ENCODE peak calls at places on chromosomes 13 and 19, in seven cellular contexts. One of them, this sample, is unnamed.

GRCh38 chr19:16446108-16447014 is 25.4 kb downstream of the EPS15L1 start:
- DNase-seq in fibroblast of lung: no peak
- DNase-seq in HepG2: no peak
- DNase-seq in MM.1S: no peak
- DNase-seq in HCT116: no peak
- DNase-seq in astrocyte: no peak
- DNase-seq in neural progenitor cell: no peak
- DNase-seq in this sample: no peak

GRCh38 chr19:1844536-1845515 is 3.5 kb downstream of the REXO1 start:
- DNase-seq in HepG2: no peak
- DNase-seq in neural progenitor cell: no peak
- DNase-seq in astrocyte: no peak
- DNase-seq in MM.1S: no peak
- DNase-seq in HCT116: no peak
- DNase-seq in fibroblast of lung: no peak
- DNase-seq in this sample: no peak

GRCh38 chr13:26498524-26499208 is 58.8 kb upstream of the WASF3 start:
- DNase-seq in HCT116: no peak
- DNase-seq in neural progenitor cell: no peak
- DNase-seq in MM.1S: no peak
- DNase-seq in HepG2: no peak
- DNase-seq in fibroblast of lung: peak; percentile 44
- DNase-seq in astrocyte: peak; percentile 22
- DNase-seq in this sample: no peak

GRCh38 chr13:46165485-46166220 is 16.3 kb downstream of the LCP1 start:
- DNase-seq in HepG2: no peak
- DNase-seq in MM.1S: peak; percentile 67
- DNase-seq in fibroblast of lung: peak; percentile 60
- DNase-seq in HCT116: no peak
- DNase-seq in neural progenitor cell: no peak
- DNase-seq in astrocyte: peak; percentile 46
- DNase-seq in this sample: no peak

GRCh38 chr19:48470281-48470680 is 1.1 kb downstream of the CYTH2 start:
- DNase-seq in neural progenitor cell: no peak
- DNase-seq in HepG2: no peak
- DNase-seq in fibroblast of lung: no peak
- DNase-seq in HCT116: no peak
- DNase-seq in astrocyte: no peak
- DNase-seq in MM.1S: no peak
- DNase-seq in this sample: no peak

GRCh38 chr19:49362926-49363264 is 679 bp upstream of the TEAD2 start:
- DNase-seq in astrocyte: peak; percentile 47
- DNase-seq in neural progenitor cell: no peak
- DNase-seq in fibroblast of lung: peak; percentile 61
- DNase-seq in MM.1S: no peak
- DNase-seq in HCT116: no peak
- DNase-seq in HepG2: peak; percentile 24
- DNase-seq in this sample: peak; percentile 65

GRCh38 chr13:46526763-46527162 is 26.2 kb upstream of the LRCH1 start:
- DNase-seq in fibroblast of lung: no peak
- DNase-seq in neural progenitor cell: no peak
- DNase-seq in astrocyte: no peak
- DNase-seq in HCT116: no peak
- DNase-seq in MM.1S: no peak
- DNase-seq in HepG2: no peak
- DNase-seq in this sample: no peak

GRCh38 chr19:29812080-29812880 is 489 bp downstream of the CCNE1 start:
- DNase-seq in fibroblast of lung: no peak
- DNase-seq in MM.1S: peak; percentile 11
- DNase-seq in astrocyte: no peak
- DNase-seq in HCT116: no peak
- DNase-seq in neural progenitor cell: peak; percentile 53
- DNase-seq in HepG2: no peak
- DNase-seq in this sample: peak; percentile 49

GRCh38 chr19:46616631-46617322 is 8.1 kb downstream of the PTGIR start:
- DNase-seq in HCT116: peak; percentile 49
- DNase-seq in HepG2: peak; percentile 50
- DNase-seq in astrocyte: peak; percentile 68
- DNase-seq in neural progenitor cell: peak; percentile 83
- DNase-seq in fibroblast of lung: peak; percentile 80
- DNase-seq in MM.1S: no peak
- DNase-seq in this sample: peak; percentile 83

GRCh38 chr13:99356216-99357089 is 49.3 kb upstream of the GPR183 start:
- DNase-seq in HCT116: no peak
- DNase-seq in astrocyte: peak; percentile 91
- DNase-seq in HepG2: no peak
- DNase-seq in fibroblast of lung: peak; percentile 92
- DNase-seq in neural progenitor cell: no peak
- DNase-seq in MM.1S: peak; percentile 87
- DNase-seq in this sample: no peak

GRCh38 chr19:1106841-1107654 is 3.3 kb downstream of the GPX4 start:
- DNase-seq in astrocyte: peak; percentile 46
- DNase-seq in HCT116: no peak
- DNase-seq in HepG2: peak; percentile 20
- DNase-seq in MM.1S: no peak
- DNase-seq in fibroblast of lung: peak; percentile 54
- DNase-seq in neural progenitor cell: no peak
- DNase-seq in this sample: peak; percentile 64

GRCh38 chr13:93535256-93535655 is 308.6 kb downstream of the GPC6 start:
- DNase-seq in HCT116: no peak
- DNase-seq in fibroblast of lung: peak; percentile 76
- DNase-seq in astrocyte: peak; percentile 70
- DNase-seq in neural progenitor cell: no peak
- DNase-seq in MM.1S: no peak
- DNase-seq in HepG2: peak; percentile 9
- DNase-seq in this sample: no peak

GRCh38 chr19:31223805-31224534 is 125.3 kb downstream of the TSHZ3 start:
- DNase-seq in fibroblast of lung: peak; percentile 92
- DNase-seq in MM.1S: no peak
- DNase-seq in HCT116: no peak
- DNase-seq in astrocyte: peak; percentile 92
- DNase-seq in HepG2: no peak
- DNase-seq in neural progenitor cell: no peak
- DNase-seq in this sample: peak; percentile 8

GRCh38 chr13:23695711-23696512 is 125.7 kb downstream of the TNFRSF19 start:
- DNase-seq in fibroblast of lung: no peak
- DNase-seq in astrocyte: no peak
- DNase-seq in neural progenitor cell: no peak
- DNase-seq in HCT116: no peak
- DNase-seq in MM.1S: no peak
- DNase-seq in HepG2: no peak
- DNase-seq in this sample: no peak

DNA sequence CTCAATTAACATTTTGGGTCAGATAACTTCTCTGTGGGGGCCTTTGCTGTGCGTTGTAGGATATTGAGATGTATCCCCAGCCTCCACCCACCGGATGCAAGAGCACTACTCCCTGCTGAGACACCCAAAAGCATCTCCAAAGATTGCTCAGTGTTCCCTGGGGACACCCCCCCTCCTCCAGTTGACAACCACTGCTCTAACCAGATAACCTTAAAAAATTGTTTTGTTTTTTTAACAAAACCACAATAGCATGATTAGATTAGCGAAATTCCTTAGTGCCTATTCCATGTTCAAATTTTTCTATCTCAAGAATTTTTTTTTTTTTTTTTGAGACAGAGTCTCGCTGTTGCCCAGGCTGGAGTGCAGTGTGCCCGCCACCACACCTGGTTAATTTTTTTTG is 2.6 kb upstream of the EPN1 start:
- DNase-seq in astrocyte: no peak
- DNase-seq in fibroblast of lung: peak; percentile 30
- DNase-seq in HepG2: no peak
- DNase-seq in HCT116: no peak
- DNase-seq in neural progenitor cell: no peak
- DNase-seq in MM.1S: no peak
- DNase-seq in this sample: no peak
- H3K27ac ChIP-seq in astrocyte: no peak overlapping the region
- H3K27ac ChIP-seq in fibroblast of lung: no peak overlapping the region
- H3K27ac ChIP-seq in HepG2: no peak overlapping the region
- H3K27ac ChIP-seq in HCT116: no peak overlapping the region
- H3K27ac ChIP-seq in neural progenitor cell: no peak overlapping the region
- H3K27ac ChIP-seq in MM.1S: no peak overlapping the region
- H3K27ac ChIP-seq in this sample: no peak overlapping the region

GRCh38 chr13:91172160-91172559 is 175.3 kb upstream of the MIR17HG start:
- DNase-seq in HepG2: no peak
- DNase-seq in MM.1S: no peak
- DNase-seq in HCT116: no peak
- DNase-seq in neural progenitor cell: no peak
- DNase-seq in fibroblast of lung: no peak
- DNase-seq in astrocyte: no peak
- DNase-seq in this sample: no peak

GRCh38 chr13:91169641-91170040 is 177.8 kb upstream of the MIR17HG start:
- DNase-seq in MM.1S: no peak
- DNase-seq in neural progenitor cell: peak; percentile 40
- DNase-seq in astrocyte: no peak
- DNase-seq in HCT116: no peak
- DNase-seq in HepG2: no peak
- DNase-seq in fibroblast of lung: no peak
- DNase-seq in this sample: no peak

GRCh38 chr13:91174886-91175501 is 172.5 kb upstream of the MIR17HG start:
- DNase-seq in neural progenitor cell: no peak
- DNase-seq in MM.1S: no peak
- DNase-seq in fibroblast of lung: peak; percentile 12
- DNase-seq in HCT116: no peak
- DNase-seq in HepG2: no peak
- DNase-seq in astrocyte: no peak
- DNase-seq in this sample: no peak
- TF ChIP-seq EZH2 in neural progenitor cell: no peak
- TF ChIP-seq EZH2 in MM.1S: no peak
- TF ChIP-seq EZH2 in fibroblast of lung: no peak
- TF ChIP-seq EZH2 in HCT116: no peak
- TF ChIP-seq EZH2 in HepG2: no peak
- TF ChIP-seq EZH2 in astrocyte: no peak
- TF ChIP-seq EZH2 in this sample: no peak

GRCh38 chr13:106182404-106182803 is 353.1 kb downstream of the EFNB2 start:
- DNase-seq in astrocyte: peak; percentile 94
- DNase-seq in MM.1S: no peak
- DNase-seq in HepG2: no peak
- DNase-seq in fibroblast of lung: peak; percentile 96
- DNase-seq in HCT116: peak; percentile 35
- DNase-seq in neural progenitor cell: no peak
- DNase-seq in this sample: no peak
- H2AFZ ChIP-seq in astrocyte: peak overlapping the region; percentile 53
- H2AFZ ChIP-seq in MM.1S: no peak overlapping the region
- H2AFZ ChIP-seq in HepG2: no peak overlapping the region
- H2AFZ ChIP-seq in fibroblast of lung: peak overlapping the region; percentile 27
- H2AFZ ChIP-seq in HCT116: peak overlapping the region; percentile 51
- H2AFZ ChIP-seq in neural progenitor cell: no peak overlapping the region
- H2AFZ ChIP-seq in this sample: no peak overlapping the region

DNA sequence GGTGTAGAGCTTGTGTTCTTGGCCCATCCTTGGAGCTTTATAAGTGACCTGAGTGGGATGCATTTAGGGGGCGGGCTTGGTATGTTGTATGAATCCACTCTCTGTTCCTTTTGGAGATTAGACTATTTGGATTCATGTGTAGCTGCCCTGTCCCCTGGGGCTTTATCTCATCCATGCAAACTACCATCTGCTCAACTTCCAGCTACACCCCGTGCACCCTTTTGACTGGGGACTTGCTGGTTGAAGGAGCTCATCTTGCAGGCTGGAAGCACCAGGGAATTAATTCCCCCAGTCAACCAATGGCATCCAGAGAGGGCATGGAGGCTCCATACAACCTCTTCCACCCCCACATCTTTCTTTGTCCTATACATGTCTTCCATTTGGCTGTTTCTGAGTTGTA is 6.1 kb downstream of the CLEC4M start:
- DNase-seq in fibroblast of lung: no peak
- DNase-seq in MM.1S: no peak
- DNase-seq in astrocyte: no peak
- DNase-seq in HepG2: no peak
- DNase-seq in neural progenitor cell: no peak
- DNase-seq in HCT116: no peak
- DNase-seq in this sample: no peak
- H3K27ac ChIP-seq in fibroblast of lung: no peak overlapping the region
- H3K27ac ChIP-seq in MM.1S: no peak overlapping the region
- H3K27ac ChIP-seq in astrocyte: no peak overlapping the region
- H3K27ac ChIP-seq in HepG2: no peak overlapping the region
- H3K27ac ChIP-seq in neural progenitor cell: no peak overlapping the region
- H3K27ac ChIP-seq in HCT116: no peak overlapping the region
- H3K27ac ChIP-seq in this sample: no peak overlapping the region

DNA sequence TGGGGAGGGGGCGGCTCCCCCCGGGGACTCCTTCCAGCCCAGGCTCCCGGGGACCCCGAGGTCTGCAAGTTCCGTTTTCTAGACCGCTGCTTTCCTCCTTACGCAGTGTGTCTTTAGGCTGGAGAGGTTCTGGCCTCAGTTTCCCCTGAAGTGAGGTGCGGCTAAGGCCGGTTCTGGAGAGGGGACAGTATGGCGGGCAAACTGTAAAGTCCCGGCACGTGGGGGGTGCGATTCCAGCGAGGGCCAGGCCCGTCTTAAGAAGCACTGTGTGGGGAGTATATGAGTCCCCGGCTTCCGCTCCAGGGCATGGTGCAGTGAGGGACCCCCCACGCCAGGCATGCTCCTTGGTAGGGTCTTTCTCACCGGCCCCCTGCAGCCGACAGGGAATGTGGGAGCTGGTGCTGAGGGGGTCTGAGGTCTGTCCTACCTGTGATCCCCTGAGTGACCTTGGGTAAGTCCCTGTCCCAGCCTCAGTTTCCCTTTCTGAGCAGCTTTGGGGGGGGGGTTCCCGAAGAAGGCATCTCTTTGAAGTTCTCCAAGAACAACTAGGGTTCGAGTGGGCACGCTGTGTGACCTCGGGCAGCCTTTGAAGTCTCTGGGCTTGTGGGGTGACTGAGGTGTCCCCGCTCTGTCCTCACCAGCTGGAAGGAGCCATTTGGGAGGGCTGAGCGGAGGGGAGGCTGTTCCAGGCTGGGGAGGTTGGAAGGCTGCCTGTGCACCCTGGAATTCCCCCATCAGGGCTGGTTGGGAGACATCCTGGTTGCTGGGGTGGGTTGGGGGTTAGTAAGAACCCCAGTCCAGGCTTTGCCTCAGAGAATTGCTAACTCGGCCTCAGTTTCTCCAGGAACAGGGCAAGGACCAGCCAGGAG is 1.4 kb downstream of the NFIC start:
- DNase-seq in MM.1S: no peak
- DNase-seq in astrocyte: no peak
- DNase-seq in neural progenitor cell: no peak
- DNase-seq in HepG2: no peak
- DNase-seq in HCT116: no peak
- DNase-seq in fibroblast of lung: no peak
- DNase-seq in this sample: no peak
- TF ChIP-seq EZH2 in MM.1S: no peak
- TF ChIP-seq EZH2 in astrocyte: no peak
- TF ChIP-seq EZH2 in neural progenitor cell: peak; percentile 19
- TF ChIP-seq EZH2 in HepG2: no peak
- TF ChIP-seq EZH2 in HCT116: no peak
- TF ChIP-seq EZH2 in fibroblast of lung: no peak
- TF ChIP-seq EZH2 in this sample: peak; percentile 7

GRCh38 chr19:41927810-41928192 is 448 bp downstream of the ERFL start:
- DNase-seq in neural progenitor cell: peak; percentile 64
- DNase-seq in astrocyte: no peak
- DNase-seq in HepG2: no peak
- DNase-seq in MM.1S: no peak
- DNase-seq in HCT116: no peak
- DNase-seq in fibroblast of lung: no peak
- DNase-seq in this sample: no peak
- H2AFZ ChIP-seq in neural progenitor cell: peak overlapping the region; percentile 58
- H2AFZ ChIP-seq in astrocyte: peak overlapping the region; percentile 69
- H2AFZ ChIP-seq in HepG2: no peak overlapping the region
- H2AFZ ChIP-seq in MM.1S: no peak overlapping the region
- H2AFZ ChIP-seq in HCT116: peak overlapping the region; percentile 35
- H2AFZ ChIP-seq in fibroblast of lung: no peak overlapping the region
- H2AFZ ChIP-seq in this sample: peak overlapping the region; percentile 66

GRCh38 chr19:50723069-50723468 is at the start of gene CLEC11A:
- DNase-seq in fibroblast of lung: no peak
- DNase-seq in MM.1S: no peak
- DNase-seq in HCT116: no peak
- DNase-seq in astrocyte: no peak
- DNase-seq in neural progenitor cell: no peak
- DNase-seq in HepG2: no peak
- DNase-seq in this sample: peak; percentile 48
- H3K27ac ChIP-seq in fibroblast of lung: peak within 1 kb of the TSS; percentile 77
- H3K27ac ChIP-seq in MM.1S: no peak within 1 kb of the TSS
- H3K27ac ChIP-seq in HCT116: peak within 1 kb of the TSS; percentile 71
- H3K27ac ChIP-seq in astrocyte: no peak within 1 kb of the TSS
- H3K27ac ChIP-seq in neural progenitor cell: no peak within 1 kb of the TSS
- H3K27ac ChIP-seq in HepG2: no peak within 1 kb of the TSS
- H3K27ac ChIP-seq in this sample: peak within 1 kb of the TSS; percentile 60